ENCODE peak calls at places on chromosomes 3 and 15, in four cellular contexts. L, P, T and Y are unnamed samples.
A peak's percentile ranks its signal among the peaks of the same experiment; 100 is the strongest.

GRCh38 chr3:186931487-186932280 is 1.4 kb downstream of the ST6GAL1 start:
- DNase-seq in L (no peak), P (peak; percentile 44), T (no peak), Y (peak; percentile 82)

GRCh38 chr3:113485161-113485609 is 29.8 kb downstream of the SPICE1 start:
- DNase-seq in L (no peak), P (no peak), T (no peak), Y (peak; percentile 35)

GRCh38 chr15:69926011-69926410 is 171.7 kb downstream of the TLE3 start:
- DNase-seq in L (no peak), P (no peak), T (no peak), Y (no peak)

GRCh38 chr15:38736686-38737085 is 172.1 kb upstream of the RASGRP1 start:
- DNase-seq in L (no peak), P (peak; percentile 7), T (no peak), Y (no peak)

GRCh38 chr3:151468284-151468917 is 7.5 kb upstream of the IGSF10 start:
- DNase-seq in L (no peak), P (peak; percentile 80), T (peak; percentile 65), Y (peak; percentile 39)

GRCh38 chr15:100097342-100097899 is 244.4 kb downstream of the ADAMTS17 start:
- DNase-seq in L (no peak), P (no peak), T (no peak), Y (no peak)

GRCh38 chr15:32775103-32775502 is 57.3 kb downstream of the GREM1 start:
- DNase-seq in L (no peak), P (no peak), T (no peak), Y (no peak)

GRCh38 chr15:68789921-68790575 is 30.6 kb downstream of the ANP32A start:
- DNase-seq in L (no peak), P (peak; percentile 51), T (no peak), Y (no peak)

GRCh38 chr3:110968076-110968475 is 103.5 kb upstream of the NECTIN3 start:
- DNase-seq in L (no peak), P (no peak), T (no peak), Y (no peak)

GRCh38 chr15:74958908-74959642 is 2.5 kb upstream of the RPP25 start:
- DNase-seq in L (no peak), P (peak; percentile 74), T (no peak), Y (no peak)

GRCh38 chr15:98658831-98659699 is 10.7 kb downstream of the IGF1R start:
- DNase-seq in L (no peak), P (peak; percentile 57), T (peak; percentile 67), Y (peak; percentile 32)

GRCh38 chr3:129985113-129985512 is 10.6 kb downstream of the TRH start:
- DNase-seq in L (no peak), P (no peak), T (no peak), Y (no peak)

GRCh38 chr15:39580117-39580629 is 706 bp upstream of the THBS1 start:
- DNase-seq in L (peak; percentile 93), P (peak; percentile 94), T (peak; percentile 93), Y (peak; percentile 94)

GRCh38 chr15:39358441-39359041 is 222.3 kb upstream of the THBS1 start:
- DNase-seq in L (no peak), P (no peak), T (peak; percentile 39), Y (peak; percentile 3)

GRCh38 chr15:31387483-31388118 is 61.0 kb downstream of the KLF13 start:
- DNase-seq in L (peak; percentile 90), P (no peak), T (peak; percentile 72), Y (peak; percentile 58)

GRCh38 chr15:79644091-79644490 is 212.0 kb downstream of the MINAR1 start:
- DNase-seq in L (no peak), P (no peak), T (no peak), Y (peak; percentile 73)

GRCh38 chr3:132867956-132868355 is 145.7 kb upstream of the NPHP3 start:
- DNase-seq in L (no peak), P (no peak), T (no peak), Y (no peak)

GRCh38 chr3:71101014-71101413 is 482.5 kb downstream of the FOXP1 start:
- DNase-seq in L (no peak), P (no peak), T (no peak), Y (no peak)

GRCh38 chr3:108441528-108441927 is 68.9 kb downstream of the MYH15 start:
- DNase-seq in L (no peak), P (no peak), T (no peak), Y (no peak)

GRCh38 chr3:19357947-19358346 is 209.6 kb downstream of the KCNH8 start:
- DNase-seq in L (no peak), P (no peak), T (no peak), Y (no peak)

GRCh38 chr3:169026543-169027181 is 636.9 kb downstream of the MECOM start:
- DNase-seq in L (no peak), P (no peak), T (no peak), Y (no peak)

GRCh38 chr15:80667895-80668430 is 27.1 kb upstream of the ABHD17C start:
- DNase-seq in L (no peak), P (no peak), T (no peak), Y (no peak)

GRCh38 chr3:29338981-29339833 is 58.3 kb downstream of the RBMS3 start:
- DNase-seq in L (no peak), P (no peak), T (no peak), Y (no peak)

GRCh38 chr3:4322635-4323034 is 19.5 kb downstream of the SETMAR start:
- DNase-seq in L (no peak), P (no peak), T (no peak), Y (no peak)

GRCh38 chr3:50322386-50323091 is at the start of gene HYAL2:
- DNase-seq in L (peak; percentile 79), P (peak; percentile 61), T (peak; percentile 73), Y (no peak)

GRCh38 chr3:16548721-16549120 is 35.2 kb upstream of the RFTN1 start:
- DNase-seq in L (no peak), P (no peak), T (no peak), Y (no peak)

DNA sequence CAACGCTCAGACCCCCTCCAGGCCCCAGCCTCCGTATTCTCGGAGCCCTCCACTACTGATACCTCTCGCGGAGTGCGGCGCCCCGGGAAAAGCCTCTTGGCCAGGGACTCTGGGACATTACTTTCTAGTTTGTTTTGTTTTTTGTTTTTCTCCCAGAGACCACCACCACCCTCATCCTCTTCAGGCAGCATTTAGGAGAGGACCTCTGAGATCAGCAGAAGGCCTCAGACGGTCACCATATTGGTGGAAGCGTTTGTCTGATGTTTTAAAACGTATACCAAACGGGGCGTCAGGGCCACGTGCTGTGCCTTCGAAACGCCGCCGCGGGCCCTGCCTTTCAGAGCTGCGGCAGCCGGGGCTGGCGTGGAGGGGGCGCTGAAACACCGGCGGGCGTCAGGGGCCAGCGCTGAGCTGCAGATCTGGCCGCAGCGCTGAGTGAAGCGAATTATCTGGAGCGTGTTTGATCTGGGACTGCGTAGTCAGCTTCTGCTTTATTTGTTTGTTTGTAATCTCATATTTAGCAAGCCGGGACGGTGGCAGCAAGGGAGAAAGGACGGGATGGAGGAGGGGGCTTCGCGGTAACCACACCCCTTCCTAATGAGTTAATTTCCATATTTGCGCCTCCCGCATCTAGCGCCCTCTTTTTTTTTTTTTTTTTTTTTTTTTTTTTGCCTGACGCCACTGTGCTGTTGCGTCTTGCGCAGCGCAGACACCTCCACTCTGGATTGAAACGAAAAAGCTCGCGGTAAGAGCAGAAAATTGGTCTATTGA is 14.8 kb downstream of the SOX2 start:
- DNase-seq in L (no peak), P (peak; percentile 94), T (no peak), Y (no peak)
- TF ChIP-seq CTCF in L (no peak), P (peak; percentile 61), T (no peak), Y (no peak)

DNA sequence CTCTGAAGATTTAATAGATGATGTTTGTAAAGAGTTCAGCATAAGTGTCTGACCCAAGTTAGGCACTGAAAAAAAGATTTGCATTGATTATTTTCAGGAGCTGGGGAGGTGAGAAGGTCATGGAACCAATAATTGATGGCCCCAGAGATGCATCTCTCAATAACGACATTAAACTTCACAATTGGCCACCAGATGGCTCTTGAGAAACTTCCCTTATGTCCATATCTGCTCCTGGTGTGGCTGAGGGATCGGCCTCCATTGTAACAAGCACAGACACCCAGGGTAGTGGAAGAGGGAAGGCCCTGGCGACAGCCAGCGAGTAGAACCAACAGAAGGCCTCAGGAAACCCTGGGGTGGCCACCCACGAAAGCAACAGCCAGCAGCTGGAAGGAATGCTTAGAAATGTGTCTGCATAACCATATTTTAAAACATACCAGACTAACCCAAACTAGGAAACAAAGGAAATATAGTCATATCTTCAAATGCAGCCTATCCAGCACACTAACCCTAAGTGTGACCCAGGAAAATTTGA is 536.7 kb downstream of the SOX2 start:
- DNase-seq in L (no peak), P (no peak), T (no peak), Y (no peak)
- TF ChIP-seq CTCF in L (no peak), P (no peak), T (no peak), Y (no peak)

DNA sequence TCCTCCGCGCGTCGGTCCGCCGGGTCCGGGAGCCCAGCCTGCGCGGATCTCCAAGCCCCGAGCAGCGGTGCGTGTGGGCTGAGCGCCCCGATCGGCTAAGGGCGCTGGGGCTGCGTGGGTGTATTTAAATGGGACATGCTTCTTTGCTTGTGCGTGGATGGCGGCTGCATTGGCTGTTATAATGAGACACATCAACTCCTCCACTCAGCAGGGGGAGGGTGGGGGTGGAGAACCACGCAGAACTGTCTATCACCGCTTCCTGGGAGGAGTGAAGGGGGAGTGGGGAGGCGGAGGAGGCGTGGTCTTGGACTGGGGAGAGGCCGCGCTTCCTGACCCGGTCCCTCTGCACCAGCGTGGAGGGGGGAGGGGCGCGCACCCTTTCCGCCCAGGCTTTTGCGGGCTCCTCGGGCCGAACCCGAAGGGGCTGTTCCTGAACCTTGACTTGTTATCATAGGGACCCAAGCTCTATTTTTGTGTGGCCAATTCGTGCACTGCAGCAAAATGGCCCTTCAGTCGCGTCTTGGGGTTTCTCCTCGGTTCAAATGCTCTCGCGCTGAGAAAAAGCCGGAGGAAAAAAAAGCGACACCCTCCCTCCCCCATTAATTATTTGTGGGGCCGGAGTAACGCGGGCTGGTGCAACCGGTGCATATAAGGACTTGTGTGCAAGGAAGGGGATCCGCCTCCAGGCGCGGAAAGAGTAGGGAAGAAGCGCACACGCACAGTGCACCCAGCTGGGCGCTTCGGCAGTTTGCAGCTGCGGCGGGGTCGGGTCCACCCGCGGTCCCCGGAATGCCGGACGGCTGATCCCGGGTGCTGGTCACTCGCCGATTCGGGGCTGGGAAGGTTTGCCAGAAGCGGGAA is at the start of gene TNIK:
- DNase-seq in L (peak; percentile 94), P (peak; percentile 83), T (peak; percentile 79), Y (peak; percentile 98)
- TF ChIP-seq CTCF in L (peak; percentile 29), P (peak; percentile 29), T (peak; percentile 21), Y (peak; percentile 22)

GRCh38 chr3:177687291-177687690 is 490.0 kb upstream of the TBL1XR1 start:
- DNase-seq in L (no peak), P (no peak), T (no peak), Y (no peak)
- TF ChIP-seq CTCF in L (no peak), P (no peak), T (no peak), Y (no peak)

DNA sequence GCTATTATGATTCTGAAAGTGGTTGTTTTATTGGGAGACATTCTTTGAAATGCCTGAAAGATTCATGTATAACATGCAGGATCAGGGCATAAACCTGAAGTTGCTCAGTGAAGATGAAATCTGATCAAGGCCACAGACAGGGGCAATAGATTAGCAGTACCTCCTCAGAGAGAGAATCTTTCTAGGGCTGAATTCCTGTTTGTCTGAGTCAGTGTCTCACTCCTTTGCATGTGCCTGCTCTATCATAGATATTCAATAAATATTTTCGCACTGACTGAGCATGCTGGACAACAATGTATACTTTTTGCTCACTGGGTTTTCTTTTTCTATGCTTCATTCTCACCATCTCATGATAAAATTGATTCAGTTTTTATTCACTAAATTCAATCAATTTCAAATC is 49.8 kb upstream of the PFN2 start:
- DNase-seq in L (no peak), P (no peak), T (no peak), Y (no peak)
- TF ChIP-seq CTCF in L (no peak), P (no peak), T (no peak), Y (no peak)

GRCh38 chr3:134308350-134308891 is 57.8 kb upstream of the RYK start:
- DNase-seq in L (peak; percentile 87), P (peak; percentile 93), T (peak; percentile 86), Y (peak; percentile 86)
- TF ChIP-seq CTCF in L (peak; percentile 100), P (peak; percentile 100), T (peak; percentile 99), Y (peak; percentile 96)